ENCODE peak calls at places on chromosomes 11 and 22, in ten cellular contexts. G is CD4-positive, CD25-positive, alpha-beta regulatory T cell; V is right lobe of liver; B is skeletal muscle cell; S is MM.1S; C is left ventricle myocardium inferior; A is A549; F is tibial nerve; Y is lung; O is HCT116. Q is an unnamed sample.

GRCh38 chr11:91219501-91219900 is 996.7 kb upstream of the CHORDC1 start:
- DNase-seq in Y (no peak), O (no peak), C (no peak), B (peak), S (no peak), G (no peak), V (no peak), A (no peak), F (no peak), Q (no peak)

GRCh38 chr11:26572770-26573402 is 823 bp upstream of the MUC15 start:
- DNase-seq in S (no peak), B (no peak), G (no peak), Y (no peak), F (no peak), V (no peak), A (no peak), O (no peak), C (no peak), Q (no peak)

GRCh38 chr11:63553759-63554158 is 9.4 kb downstream of the PLAAT2 start:
- DNase-seq in G (peak), B (no peak), O (no peak), S (peak), Y (no peak), C (no peak), F (no peak), A (no peak), V (no peak), Q (peak)

GRCh38 chr11:60951611-60951908 is 416 bp downstream of the SLC15A3 start:
- DNase-seq in A (no peak), Y (no peak), C (no peak), S (no peak), F (peak), G (no peak), V (no peak), O (no peak), B (no peak), Q (peak)

GRCh38 chr22:17772963-17773605 is 1.2 kb downstream of the BID start:
- DNase-seq in O (no peak), A (no peak), B (no peak), S (no peak), C (no peak), G (no peak), Y (no peak), V (no peak), F (no peak), Q (no peak)

GRCh38 chr11:44726278-44727113 is at the start of gene TSPAN18:
- DNase-seq in C (peak), S (peak), G (peak), B (no peak), F (no peak), V (no peak), O (no peak), A (no peak), Y (no peak), Q (no peak)

GRCh38 chr11:94107363-94107762 is 21.3 kb upstream of the PANX1 start:
- DNase-seq in O (no peak), V (no peak), S (no peak), G (no peak), A (no peak), F (no peak), B (no peak), C (no peak), Y (no peak), Q (no peak)

GRCh38 chr11:19380375-19380774 is 139.6 kb upstream of the E2F8 start:
- DNase-seq in Y (no peak), V (no peak), C (no peak), O (peak), S (no peak), F (no peak), A (peak), G (no peak), B (peak), Q (peak)

GRCh38 chr22:46737105-46737975 is 712 bp downstream of the CERK start:
- DNase-seq in G (peak), C (peak), B (no peak), Y (no peak), O (no peak), V (no peak), S (peak), A (peak), F (no peak), Q (peak)

GRCh38 chr22:45064313-45065268 is 54.8 kb upstream of the PHF21B start:
- DNase-seq in F (no peak), C (no peak), O (no peak), A (no peak), G (peak), V (no peak), B (peak), Y (no peak), S (no peak), Q (peak)

GRCh38 chr11:95821640-95822039 is 31.3 kb downstream of the CEP57 start:
- DNase-seq in C (no peak), Y (no peak), G (no peak), O (no peak), F (no peak), B (no peak), S (no peak), V (no peak), A (no peak), Q (peak)

GRCh38 chr11:3856856-3857553 is 1.5 kb downstream of the STIM1 start:
- DNase-seq in V (no peak), F (no peak), B (no peak), O (no peak), Y (no peak), S (no peak), C (no peak), A (no peak), G (no peak), Q (no peak)

GRCh38 chr11:61429346-61429690 is 457 bp downstream of the CPSF7 start:
- DNase-seq in G (peak), C (peak), V (no peak), Y (no peak), B (no peak), S (peak), O (peak), A (peak), F (peak), Q (peak)

GRCh38 chr11:123065634-123066033 is 3.7 kb upstream of the HSPA8 start:
- DNase-seq in S (no peak), Y (no peak), B (peak), O (no peak), G (no peak), V (no peak), C (no peak), A (no peak), F (no peak), Q (peak)

GRCh38 chr11:17010851-17011420 is 3.3 kb downstream of the PLEKHA7 start:
- DNase-seq in G (no peak), S (no peak), A (no peak), O (no peak), F (no peak), V (peak), C (no peak), Y (no peak), B (no peak), Q (no peak)

GRCh38 chr22:46070215-46070721 is 80.1 kb upstream of the PPARA start:
- DNase-seq in A (no peak), C (peak), G (no peak), S (peak), Y (peak), O (no peak), F (peak), B (no peak), V (peak), Q (peak)

GRCh38 chr11:111602865-111603632 is 800 bp downstream of the SIK2 start:
- DNase-seq in F (peak), O (no peak), G (peak), C (no peak), V (peak), B (no peak), Y (no peak), S (peak), A (no peak), Q (peak)

GRCh38 chr11:6650980-6651379 is 4.6 kb downstream of the DCHS1 start:
- DNase-seq in B (no peak), A (no peak), Y (no peak), S (no peak), C (no peak), V (no peak), G (no peak), F (no peak), O (no peak), Q (peak)

GRCh38 chr22:20583471-20583922 is 76.1 kb downstream of the MED15 start:
- DNase-seq in Y (no peak), F (no peak), C (peak), V (peak), B (no peak), G (no peak), O (no peak), A (no peak), S (peak), Q (no peak)

GRCh38 chr11:7690648-7691047 is 15.6 kb downstream of the OVCH2 start:
- DNase-seq in F (no peak), C (no peak), O (no peak), S (peak), V (no peak), G (no peak), Y (no peak), B (no peak), A (no peak), Q (no peak)

GRCh38 chr22:20221421-20222340 is 46.4 kb downstream of the RTN4R start:
- DNase-seq in S (no peak), A (no peak), O (no peak), F (no peak), Y (no peak), V (peak), C (peak), G (no peak), B (no peak), Q (no peak)

GRCh38 chr22:46881373-46882118 is 119.1 kb downstream of the TBC1D22A start:
- DNase-seq in B (no peak), C (peak), O (no peak), G (no peak), S (no peak), F (no peak), V (no peak), Y (no peak), A (no peak), Q (no peak)

GRCh38 chr11:126499124-126499752 is 143.8 kb downstream of the ST3GAL4 start:
- DNase-seq in S (no peak), O (no peak), F (no peak), Y (no peak), G (no peak), A (no peak), B (no peak), C (no peak), V (no peak), Q (no peak)

GRCh38 chr11:63855975-63856374 is 17.1 kb downstream of the MARK2 start:
- DNase-seq in S (no peak), O (no peak), B (no peak), C (no peak), F (no peak), Y (no peak), G (no peak), V (no peak), A (no peak), Q (no peak)

GRCh38 chr22:36757608-36758220 is 18.2 kb downstream of the IFT27 start:
- DNase-seq in B (no peak), S (peak), Y (peak), G (peak), A (peak), V (peak), C (peak), F (peak), O (peak), Q (peak)

GRCh38 chr11:100682247-100682969 is 4.7 kb upstream of the ARHGAP42 start:
- DNase-seq in G (no peak), O (peak), A (no peak), C (no peak), V (no peak), F (no peak), S (peak), Y (no peak), B (peak), Q (peak)

GRCh38 chr22:31607696-31608095 is 54.3 kb downstream of the PISD start:
- DNase-seq in V (no peak), A (no peak), C (no peak), G (no peak), F (no peak), B (no peak), Y (no peak), S (no peak), O (no peak), Q (no peak)

GRCh38 chr11:41789376-41789775 is 329.9 kb upstream of the LRRC4C start:
- DNase-seq in B (no peak), O (no peak), A (no peak), Y (no peak), V (no peak), G (no peak), C (no peak), S (peak), F (no peak), Q (no peak)

GRCh38 chr11:119375629-119376196 is 5.8 kb downstream of the USP2 start:
- DNase-seq in V (peak), Y (no peak), G (no peak), O (no peak), C (peak), F (peak), S (no peak), A (no peak), B (peak), Q (peak)

GRCh38 chr11:2569731-2570210 is 125.0 kb downstream of the KCNQ1 start:
- DNase-seq in B (no peak), F (no peak), G (no peak), O (no peak), V (no peak), S (no peak), C (no peak), Y (no peak), A (no peak), Q (no peak)

GRCh38 chr11:9617960-9618359 is 44.5 kb downstream of the WEE1 start:
- DNase-seq in F (no peak), S (no peak), B (no peak), A (no peak), Y (no peak), V (no peak), C (no peak), G (no peak), O (no peak), Q (peak)

GRCh38 chr11:17161515-17161914 is 46.3 kb downstream of the PIK3C2A start:
- DNase-seq in B (no peak), Y (no peak), G (peak), O (no peak), F (no peak), C (no peak), S (peak), A (no peak), V (no peak), Q (no peak)

GRCh38 chr11:12834630-12835029 is 160.4 kb downstream of the TEAD1 start:
- DNase-seq in O (no peak), A (no peak), Y (no peak), C (no peak), V (no peak), B (no peak), S (no peak), G (no peak), F (no peak), Q (no peak)

GRCh38 chr11:30991376-30991775 is 378.2 kb downstream of the DCDC1 start:
- DNase-seq in B (no peak), A (no peak), Y (no peak), S (no peak), O (no peak), V (peak), F (no peak), G (no peak), C (no peak), Q (no peak)

DNA sequence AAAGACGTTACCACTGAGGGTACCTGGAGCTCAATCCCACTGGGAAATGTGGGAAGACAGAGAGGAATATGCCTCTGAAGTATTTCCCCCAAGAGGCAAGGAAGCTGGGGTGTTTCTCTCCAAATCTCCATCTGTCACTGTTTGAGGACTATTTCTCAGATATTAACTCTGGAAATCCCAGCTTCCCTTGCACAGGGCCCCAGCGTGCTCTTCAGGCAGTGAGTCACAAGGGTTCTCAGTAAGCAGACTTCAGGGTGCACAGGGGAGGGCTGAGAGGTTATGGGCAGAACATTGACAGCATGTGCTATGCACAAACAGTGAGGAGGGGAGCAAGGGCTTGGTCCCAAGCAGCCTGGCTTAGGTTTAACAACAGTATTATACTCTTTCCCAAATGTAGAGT is 60.9 kb upstream of the EED start:
- DNase-seq in G (no peak), Y (no peak), V (no peak), C (no peak), A (no peak), B (peak), S (peak), F (no peak), O (no peak), Q (no peak)
- H3K4me3 ChIP-seq in G (no peak), Y (no peak), V (no peak), C (no peak), A (no peak), B (no peak), S (peak), F (no peak), O (no peak), Q (no peak)

GRCh38 chr22:37805878-37806277 is 1.9 kb upstream of the GCAT start:
- DNase-seq in O (no peak), Y (no peak), A (no peak), V (no peak), S (no peak), B (no peak), C (no peak), G (no peak), F (no peak), Q (no peak)

GRCh38 chr22:37803636-37804371 is 3.9 kb upstream of the GCAT start:
- DNase-seq in C (no peak), G (no peak), O (no peak), Y (no peak), B (no peak), F (no peak), S (no peak), A (no peak), V (no peak), Q (no peak)

GRCh38 chr22:37804502-37804885 is 3.2 kb upstream of the GCAT start:
- DNase-seq in S (no peak), G (no peak), F (no peak), Y (no peak), A (no peak), B (no peak), O (no peak), V (no peak), C (no peak), Q (no peak)

GRCh38 chr22:37806409-37807338 is 1.1 kb upstream of the GCAT start:
- DNase-seq in B (no peak), S (no peak), V (no peak), C (no peak), G (no peak), O (no peak), F (no peak), A (no peak), Y (no peak), Q (peak)

DNA sequence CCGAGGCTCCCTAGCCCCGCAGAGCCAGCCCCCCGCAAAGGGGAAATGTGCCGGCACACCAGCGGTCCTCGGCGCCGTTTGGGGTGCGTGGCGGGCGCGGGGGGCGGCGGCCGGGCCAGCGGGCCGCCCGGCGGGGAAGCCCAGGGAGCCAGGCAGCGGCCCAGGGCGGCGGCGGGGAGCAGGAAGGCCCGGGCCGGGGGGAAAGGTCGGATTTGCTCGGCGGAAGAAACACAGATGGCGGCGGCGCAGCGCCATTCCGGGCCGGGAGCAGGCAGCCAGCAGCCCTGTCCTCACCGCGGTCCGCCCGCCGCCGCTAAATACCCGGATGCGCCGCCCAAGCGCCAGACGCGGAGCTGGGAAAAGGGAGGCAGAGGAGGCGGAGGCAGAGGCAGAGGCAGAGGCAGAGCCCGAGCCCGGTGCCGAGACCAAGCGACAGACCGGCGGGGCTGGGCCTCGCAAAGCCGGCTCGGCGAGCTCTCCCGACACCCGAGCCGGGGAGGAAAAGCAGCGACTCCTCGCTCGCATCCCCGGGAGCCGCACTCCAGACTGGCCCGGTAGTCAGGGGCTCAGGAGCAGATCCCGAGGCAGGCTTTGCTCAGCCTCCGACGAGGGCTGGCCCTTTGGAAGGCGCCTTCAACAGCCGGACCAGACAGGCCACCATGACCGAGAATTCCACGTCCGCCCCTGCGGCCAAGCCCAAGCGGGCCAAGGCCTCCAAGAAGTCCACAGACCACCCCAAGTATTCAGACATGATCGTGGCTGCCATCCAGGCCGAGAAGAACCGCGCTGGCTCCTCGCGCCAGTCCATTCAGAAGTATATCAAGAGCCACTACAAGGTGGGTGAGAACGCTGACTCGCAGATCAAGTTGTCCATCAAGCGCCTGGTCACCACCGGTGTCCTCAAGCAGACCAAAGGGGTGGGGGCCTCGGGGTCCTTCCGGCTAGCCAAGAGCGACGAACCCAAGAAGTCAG is 2.6 kb upstream of the GCAT start:
- DNase-seq in O (peak), Y (peak), G (peak), V (peak), B (no peak), S (no peak), F (peak), C (peak), A (peak), Q (peak)
- H3K4me3 ChIP-seq in O (peak), Y (peak), G (no peak), V (peak), B (peak), S (no peak), F (peak), C (peak), A (peak), Q (peak)

GRCh38 chr11:133086518-133086917 is 445.8 kb downstream of the OPCML start:
- DNase-seq in B (no peak), C (no peak), S (no peak), A (no peak), G (no peak), O (no peak), Y (no peak), V (no peak), F (no peak), Q (no peak)
- H3K4me3 ChIP-seq in B (no peak), C (no peak), S (no peak), A (no peak), G (no peak), O (no peak), Y (no peak), V (no peak), F (no peak), Q (no peak)

DNA sequence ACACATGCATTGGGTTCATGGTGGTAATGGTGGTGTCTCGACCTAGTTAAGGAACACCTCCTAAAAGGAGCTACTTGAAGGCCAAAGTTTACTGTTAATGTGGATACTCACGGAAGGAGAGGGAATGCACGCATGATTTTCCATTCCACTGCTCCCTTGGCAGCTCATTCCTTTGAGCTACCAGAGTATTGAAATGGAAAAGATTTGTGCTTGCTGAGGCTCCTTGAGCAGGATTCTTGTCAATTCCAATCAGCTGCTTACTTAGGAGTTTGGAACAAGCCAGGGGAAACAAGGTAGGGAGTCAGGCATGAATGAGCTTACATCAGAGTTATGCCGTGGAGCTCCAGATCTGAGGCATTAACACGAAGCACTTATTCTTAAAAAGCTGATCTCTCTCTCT is 108.8 kb downstream of the GRIA4 start:
- DNase-seq in F (no peak), A (no peak), B (no peak), O (no peak), G (no peak), S (no peak), Y (no peak), C (no peak), V (no peak), Q (no peak)
- H3K4me3 ChIP-seq in F (no peak), A (no peak), B (no peak), O (no peak), G (no peak), S (no peak), Y (no peak), C (no peak), V (no peak), Q (no peak)

GRCh38 chr11:72739240-72740059 is 12.8 kb downstream of the ARAP1 start:
- DNase-seq in A (no peak), C (peak), V (no peak), B (no peak), O (no peak), S (no peak), F (no peak), Y (no peak), G (no peak), Q (no peak)
- H3K4me3 ChIP-seq in A (no peak), C (no peak), V (no peak), B (no peak), O (no peak), S (no peak), F (no peak), Y (no peak), G (no peak), Q (no peak)

GRCh38 chr11:34588023-34588422 is 32.9 kb upstream of the EHF start:
- DNase-seq in S (no peak), B (no peak), V (no peak), F (no peak), G (no peak), C (no peak), A (no peak), Y (no peak), O (no peak), Q (no peak)

GRCh38 chr11:34587282-34587677 is 33.6 kb upstream of the EHF start:
- DNase-seq in F (no peak), V (no peak), O (no peak), C (no peak), Y (no peak), B (no peak), A (no peak), G (no peak), S (no peak), Q (peak)

GRCh38 chr11:34585870-34586654 is 34.8 kb upstream of the EHF start:
- DNase-seq in O (peak), A (peak), F (no peak), B (peak), S (peak), Y (no peak), G (peak), V (no peak), C (no peak), Q (peak)

GRCh38 chr11:34585304-34585869 is 35.5 kb upstream of the EHF start:
- DNase-seq in G (no peak), O (no peak), Y (no peak), S (no peak), V (no peak), A (no peak), F (no peak), B (no peak), C (no peak), Q (no peak)

GRCh38 chr11:34586655-34587281 is 34.1 kb upstream of the EHF start:
- DNase-seq in A (no peak), B (no peak), S (no peak), G (no peak), C (no peak), Y (no peak), F (no peak), O (no peak), V (no peak), Q (no peak)
- H3K4me3 ChIP-seq in A (no peak), B (no peak), S (no peak), G (no peak), C (peak), Y (no peak), F (no peak), O (no peak), V (no peak), Q (no peak)